ENCODE peak calls at places on chromosome 22, in ten cellular contexts. F is choroid plexus epithelial cell; A is cardiac fibroblast; K is psoas muscle; B is body of pancreas; I is stimulated activated CD4-positive, alpha-beta T cell treated with anti-CD3 and anti-CD28 coated beads, Interleukin-1b, Interleukin-23, amount 100 ng/mL, for 1 hour; X is MM.1S; H is HFF-Myc; W is BE2C; Y is COR-L47. U is an unnamed sample.
A peak's percentile ranks its signal among the peaks of the same experiment; 100 is the strongest.

GRCh38 chr22:20131856-20132685 is 467 bp downstream of the ZDHHC8 start:
- DNase-seq in F (no peak), K (peak; percentile 81), X (no peak), Y (no peak), W (no peak), A (no peak), H (no peak), I (no peak), B (peak; percentile 43), U (no peak)

GRCh38 chr22:41683616-41684015 is 5.1 kb downstream of the SNU13 start:
- DNase-seq in W (no peak), K (no peak), Y (no peak), F (no peak), A (peak; percentile 25), B (no peak), I (no peak), H (no peak), X (no peak), U (no peak)

GRCh38 chr22:49235463-49236300 is 592.0 kb downstream of the BRD1 start:
- DNase-seq in K (no peak), X (no peak), A (no peak), H (no peak), Y (peak; percentile 91), W (no peak), I (no peak), B (no peak), F (no peak), U (no peak)

GRCh38 chr22:41508770-41509170 is 35.5 kb downstream of the POLR3H start:
- DNase-seq in F (no peak), A (no peak), X (no peak), W (peak; percentile 32), Y (no peak), K (peak; percentile 53), B (no peak), I (no peak), H (no peak), U (no peak)

GRCh38 chr22:22834783-22835182 is 52.8 kb upstream of the IGLL5 start:
- DNase-seq in K (no peak), X (no peak), W (no peak), H (no peak), I (no peak), B (no peak), Y (no peak), A (no peak), F (no peak), U (no peak)

GRCh38 chr22:17949926-17950473 is 74.4 kb downstream of the MICAL3 start:
- DNase-seq in B (no peak), F (no peak), Y (no peak), K (no peak), H (no peak), X (no peak), A (no peak), W (no peak), I (no peak), U (no peak)

GRCh38 chr22:48102581-48102980 is 1340.1 kb downstream of the TBC1D22A start:
- DNase-seq in W (no peak), H (no peak), A (no peak), I (no peak), X (no peak), F (no peak), Y (no peak), B (no peak), K (peak; percentile 22), U (no peak)

GRCh38 chr22:31652911-31653684 is 8.9 kb downstream of the PISD start:
- DNase-seq in F (no peak), W (no peak), I (no peak), B (no peak), K (no peak), A (no peak), Y (peak; percentile 16), X (no peak), H (no peak), U (no peak)

GRCh38 chr22:21768435-21768834 is 32.8 kb upstream of the YPEL1 start:
- DNase-seq in H (no peak), W (no peak), K (no peak), X (no peak), F (no peak), I (no peak), B (no peak), A (no peak), Y (no peak), U (no peak)

GRCh38 chr22:46436595-46437163 is 100.7 kb downstream of the CELSR1 start:
- DNase-seq in X (no peak), B (no peak), W (no peak), K (no peak), Y (no peak), F (peak; percentile 15), H (no peak), A (peak; percentile 34), I (no peak), U (no peak)

GRCh38 chr22:49699928-49700498 is 127.7 kb downstream of the BRD1 start:
- DNase-seq in I (no peak), A (no peak), W (no peak), F (no peak), K (no peak), Y (no peak), H (no peak), X (no peak), B (no peak), U (no peak)

GRCh38 chr22:32574397-32574796 is 99.8 kb downstream of the FBXO7 start:
- DNase-seq in H (no peak), A (no peak), I (no peak), K (no peak), Y (no peak), W (no peak), X (no peak), B (no peak), F (no peak), U (no peak)

GRCh38 chr22:19880786-19881569 is 26.3 kb upstream of the GNB1L start:
- DNase-seq in Y (no peak), F (peak; percentile 96), A (peak; percentile 98), X (no peak), I (no peak), B (peak; percentile 10), H (peak; percentile 91), K (peak; percentile 68), W (peak; percentile 19), U (no peak)

GRCh38 chr22:49541451-49542230 is 286.0 kb downstream of the BRD1 start:
- DNase-seq in Y (no peak), H (no peak), X (no peak), F (no peak), K (no peak), B (no peak), A (no peak), W (no peak), I (no peak), U (no peak)

GRCh38 chr22:35253946-35254345 is 3.3 kb upstream of the HMGXB4 start:
- DNase-seq in B (no peak), H (no peak), Y (no peak), W (no peak), X (no peak), K (no peak), A (no peak), F (no peak), I (no peak), U (no peak)

GRCh38 chr22:28934026-28934425 is 50.7 kb downstream of the ZNRF3 start:
- DNase-seq in W (no peak), X (no peak), Y (no peak), B (peak; percentile 2), H (no peak), A (no peak), I (no peak), K (no peak), F (no peak), U (no peak)

GRCh38 chr22:47452184-47452583 is 689.7 kb downstream of the TBC1D22A start:
- DNase-seq in Y (no peak), W (no peak), F (no peak), X (no peak), K (no peak), I (no peak), B (no peak), H (no peak), A (no peak), U (no peak)

GRCh38 chr22:20519558-20519957 is 12.1 kb downstream of the MED15 start:
- DNase-seq in W (no peak), H (no peak), F (no peak), X (no peak), I (no peak), B (no peak), Y (no peak), A (no peak), K (no peak), U (no peak)